ENCODE peak calls at places on chromosomes 12 and 14, in four cellular contexts. J is ureter, Y is amniotic stem cell, Z is cardiac fibroblast. T is an unnamed sample.

GRCh38 chr12:95481888-95482287 is 7.9 kb downstream of the METAP2 start:
- DNase-seq in J (no peak), Y (no peak), Z (no peak), T (no peak)

GRCh38 chr12:107400686-107401447 is 284.7 kb upstream of the PWP1 start:
- DNase-seq in J (no peak), Y (no peak), Z (peak), T (no peak)

GRCh38 chr12:108609535-108610335 is 11.9 kb upstream of the TMEM119 start:
- DNase-seq in J (peak), Y (peak), Z (peak), T (no peak)

GRCh38 chr14:79011091-79011919 is 841.1 kb downstream of the NRXN3 start:
- DNase-seq in J (no peak), Y (peak), Z (peak), T (peak)

GRCh38 chr12:86826051-86826450 is 569.9 kb upstream of the MGAT4C start:
- DNase-seq in J (no peak), Y (no peak), Z (no peak), T (no peak)

GRCh38 chr12:113277511-113277910 is 56.2 kb downstream of the TPCN1 start:
- DNase-seq in J (no peak), Y (no peak), Z (no peak), T (no peak)

GRCh38 chr14:91957876-91958313 is 10.4 kb upstream of the FBLN5 start:
- DNase-seq in J (no peak), Y (no peak), Z (no peak), T (no peak)

GRCh38 chr14:100103261-100104005 is 38.2 kb downstream of the EVL start:
- DNase-seq in J (no peak), Y (no peak), Z (peak), T (no peak)

GRCh38 chr14:94174622-94175402 is 690 bp downstream of the PPP4R4 start:
- DNase-seq in J (peak), Y (no peak), Z (no peak), T (no peak)

T was measured in HS-5.